ENCODE peak calls at places on chromosomes 1 and 21, in eight cellular contexts. One of them, this sample, is unnamed.
A peak's percentile ranks its signal among the peaks of the same experiment; 100 is the strongest.

GRCh38 chr1:167460836-167461235 is 57.5 kb downstream of the CD247 start:
- DNase-seq in ovary: no peak
- DNase-seq in IMR-90: no peak
- DNase-seq in stomach: no peak
- DNase-seq in CD4-positive, CD25-positive, alpha-beta regulatory T cell: no peak
- DNase-seq in adrenal gland: no peak
- DNase-seq in tibial artery: no peak
- DNase-seq in cardiac muscle cell: no peak
- DNase-seq in this sample: no peak

GRCh38 chr1:169321539-169321938 is 46.1 kb downstream of the NME7 start:
- DNase-seq in ovary: no peak
- DNase-seq in IMR-90: peak; percentile 76
- DNase-seq in stomach: no peak
- DNase-seq in CD4-positive, CD25-positive, alpha-beta regulatory T cell: no peak
- DNase-seq in adrenal gland: no peak
- DNase-seq in tibial artery: no peak
- DNase-seq in cardiac muscle cell: no peak
- DNase-seq in this sample: no peak

GRCh38 chr21:46493828-46494227 is 35.1 kb downstream of the DIP2A start:
- DNase-seq in ovary: no peak
- DNase-seq in IMR-90: no peak
- DNase-seq in stomach: no peak
- DNase-seq in CD4-positive, CD25-positive, alpha-beta regulatory T cell: no peak
- DNase-seq in adrenal gland: no peak
- DNase-seq in tibial artery: no peak
- DNase-seq in cardiac muscle cell: no peak
- DNase-seq in this sample: no peak

GRCh38 chr1:228373004-228373680 is 33.5 kb downstream of the TRIM11 start:
- DNase-seq in ovary: peak; percentile 5
- DNase-seq in IMR-90: no peak
- DNase-seq in stomach: no peak
- DNase-seq in CD4-positive, CD25-positive, alpha-beta regulatory T cell: no peak
- DNase-seq in adrenal gland: no peak
- DNase-seq in tibial artery: no peak
- DNase-seq in cardiac muscle cell: no peak
- DNase-seq in this sample: no peak

GRCh38 chr1:101567582-101568189 is 330.9 kb downstream of the S1PR1 start:
- DNase-seq in ovary: no peak
- DNase-seq in IMR-90: peak; percentile 11
- DNase-seq in stomach: peak; percentile 31
- DNase-seq in CD4-positive, CD25-positive, alpha-beta regulatory T cell: peak; percentile 53
- DNase-seq in adrenal gland: peak; percentile 21
- DNase-seq in tibial artery: no peak
- DNase-seq in cardiac muscle cell: peak; percentile 49
- DNase-seq in this sample: peak; percentile 31

GRCh38 chr1:90417139-90417538 is 300.0 kb downstream of the BARHL2 start:
- DNase-seq in ovary: no peak
- DNase-seq in IMR-90: no peak
- DNase-seq in stomach: no peak
- DNase-seq in CD4-positive, CD25-positive, alpha-beta regulatory T cell: no peak
- DNase-seq in adrenal gland: no peak
- DNase-seq in tibial artery: no peak
- DNase-seq in cardiac muscle cell: no peak
- DNase-seq in this sample: no peak

GRCh38 chr1:231147896-231148295 is 14.0 kb upstream of the TRIM67 start:
- DNase-seq in ovary: no peak
- DNase-seq in IMR-90: no peak
- DNase-seq in stomach: no peak
- DNase-seq in CD4-positive, CD25-positive, alpha-beta regulatory T cell: no peak
- DNase-seq in adrenal gland: no peak
- DNase-seq in tibial artery: no peak
- DNase-seq in cardiac muscle cell: no peak
- DNase-seq in this sample: no peak

GRCh38 chr21:21101911-21102310 is 103.7 kb downstream of the NCAM2 start:
- DNase-seq in ovary: no peak
- DNase-seq in IMR-90: peak; percentile 85
- DNase-seq in stomach: no peak
- DNase-seq in CD4-positive, CD25-positive, alpha-beta regulatory T cell: no peak
- DNase-seq in adrenal gland: peak; percentile 45
- DNase-seq in tibial artery: no peak
- DNase-seq in cardiac muscle cell: peak; percentile 61
- DNase-seq in this sample: peak; percentile 45

GRCh38 chr1:83839566-83840173 is 159.3 kb downstream of the TTLL7 start:
- DNase-seq in ovary: no peak
- DNase-seq in IMR-90: peak; percentile 44
- DNase-seq in stomach: no peak
- DNase-seq in CD4-positive, CD25-positive, alpha-beta regulatory T cell: no peak
- DNase-seq in adrenal gland: no peak
- DNase-seq in tibial artery: no peak
- DNase-seq in cardiac muscle cell: no peak
- DNase-seq in this sample: no peak

GRCh38 chr1:100989306-100990077 is 36.1 kb downstream of the DPH5 start:
- DNase-seq in ovary: no peak
- DNase-seq in IMR-90: peak; percentile 94
- DNase-seq in stomach: no peak
- DNase-seq in CD4-positive, CD25-positive, alpha-beta regulatory T cell: no peak
- DNase-seq in adrenal gland: no peak
- DNase-seq in tibial artery: no peak
- DNase-seq in cardiac muscle cell: no peak
- DNase-seq in this sample: peak; percentile 21

GRCh38 chr1:53698381-53698980 is 40.5 kb downstream of the GLIS1 start:
- DNase-seq in ovary: no peak
- DNase-seq in IMR-90: no peak
- DNase-seq in stomach: no peak
- DNase-seq in CD4-positive, CD25-positive, alpha-beta regulatory T cell: no peak
- DNase-seq in adrenal gland: no peak
- DNase-seq in tibial artery: no peak
- DNase-seq in cardiac muscle cell: no peak
- DNase-seq in this sample: no peak

GRCh38 chr1:75765697-75766355 is 20.2 kb upstream of the RABGGTB start:
- DNase-seq in ovary: no peak
- DNase-seq in IMR-90: peak; percentile 89
- DNase-seq in stomach: no peak
- DNase-seq in CD4-positive, CD25-positive, alpha-beta regulatory T cell: no peak
- DNase-seq in adrenal gland: no peak
- DNase-seq in tibial artery: no peak
- DNase-seq in cardiac muscle cell: no peak
- DNase-seq in this sample: no peak

GRCh38 chr1:11134352-11135266 is 34.9 kb upstream of the EXOSC10 start:
- DNase-seq in ovary: no peak
- DNase-seq in IMR-90: peak; percentile 70
- DNase-seq in stomach: no peak
- DNase-seq in CD4-positive, CD25-positive, alpha-beta regulatory T cell: no peak
- DNase-seq in adrenal gland: no peak
- DNase-seq in tibial artery: peak; percentile 45
- DNase-seq in cardiac muscle cell: no peak
- DNase-seq in this sample: no peak

GRCh38 chr21:39053126-39053525 is 130.1 kb downstream of the PSMG1 start:
- DNase-seq in ovary: no peak
- DNase-seq in IMR-90: no peak
- DNase-seq in stomach: no peak
- DNase-seq in CD4-positive, CD25-positive, alpha-beta regulatory T cell: no peak
- DNase-seq in adrenal gland: no peak
- DNase-seq in tibial artery: no peak
- DNase-seq in cardiac muscle cell: no peak
- DNase-seq in this sample: no peak

GRCh38 chr1:36116906-36117305 is 8.1 kb downstream of the COL8A2 start:
- DNase-seq in ovary: no peak
- DNase-seq in IMR-90: no peak
- DNase-seq in stomach: no peak
- DNase-seq in CD4-positive, CD25-positive, alpha-beta regulatory T cell: no peak
- DNase-seq in adrenal gland: no peak
- DNase-seq in tibial artery: no peak
- DNase-seq in cardiac muscle cell: no peak
- DNase-seq in this sample: peak; percentile 61

GRCh38 chr1:52916241-52916975 is 5.1 kb downstream of the ECHDC2 start:
- DNase-seq in ovary: no peak
- DNase-seq in IMR-90: no peak
- DNase-seq in stomach: no peak
- DNase-seq in CD4-positive, CD25-positive, alpha-beta regulatory T cell: no peak
- DNase-seq in adrenal gland: no peak
- DNase-seq in tibial artery: peak; percentile 54
- DNase-seq in cardiac muscle cell: no peak
- DNase-seq in this sample: no peak

GRCh38 chr1:84758968-84759491 is 68.8 kb upstream of the SSX2IP start:
- DNase-seq in ovary: no peak
- DNase-seq in IMR-90: peak; percentile 53
- DNase-seq in stomach: no peak
- DNase-seq in CD4-positive, CD25-positive, alpha-beta regulatory T cell: no peak
- DNase-seq in adrenal gland: no peak
- DNase-seq in tibial artery: peak; percentile 48
- DNase-seq in cardiac muscle cell: no peak
- DNase-seq in this sample: peak; percentile 49

DNA sequence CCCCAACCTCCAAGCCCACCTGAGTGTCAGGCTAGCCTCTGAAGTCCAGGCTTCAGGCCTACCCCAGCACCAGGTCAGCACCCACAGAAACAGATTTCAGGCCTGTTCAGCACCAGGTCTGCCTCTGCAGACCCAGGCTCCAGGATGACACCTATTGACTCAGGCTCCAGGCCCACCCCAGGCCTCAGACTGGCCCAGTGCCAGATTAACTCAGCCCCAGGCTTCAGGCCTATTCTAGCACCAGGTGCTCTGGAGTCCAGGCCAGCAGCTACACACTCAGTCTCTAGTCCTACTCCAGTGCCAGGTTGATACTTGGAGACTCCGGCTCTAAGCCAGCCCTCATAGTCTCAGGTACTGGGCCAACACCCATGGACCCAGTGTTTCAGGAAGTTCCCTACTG is 541.7 kb upstream of the PBX1 start:
- DNase-seq in ovary: no peak
- DNase-seq in IMR-90: no peak
- DNase-seq in stomach: no peak
- DNase-seq in CD4-positive, CD25-positive, alpha-beta regulatory T cell: no peak
- DNase-seq in adrenal gland: no peak
- DNase-seq in tibial artery: no peak
- DNase-seq in cardiac muscle cell: no peak
- DNase-seq in this sample: peak; percentile 10
- H3K9me3 ChIP-seq in ovary: no peaks in the 10 kb centered on the region
- H3K9me3 ChIP-seq in IMR-90: peaks cover 2% of the 10 kb centered on the region
- H3K9me3 ChIP-seq in stomach: peaks cover 15% of the 10 kb centered on the region
- H3K9me3 ChIP-seq in CD4-positive, CD25-positive, alpha-beta regulatory T cell: no peaks in the 10 kb centered on the region
- H3K9me3 ChIP-seq in adrenal gland: no peaks in the 10 kb centered on the region
- H3K9me3 ChIP-seq in tibial artery: peaks cover 3% of the 10 kb centered on the region
- H3K9me3 ChIP-seq in cardiac muscle cell: no peaks in the 10 kb centered on the region
- H3K9me3 ChIP-seq in this sample: no peaks in the 10 kb centered on the region

GRCh38 chr1:28190996-28191645 is 14.6 kb upstream of the PTAFR start:
- DNase-seq in ovary: no peak
- DNase-seq in IMR-90: no peak
- DNase-seq in stomach: no peak
- DNase-seq in CD4-positive, CD25-positive, alpha-beta regulatory T cell: no peak
- DNase-seq in adrenal gland: no peak
- DNase-seq in tibial artery: no peak
- DNase-seq in cardiac muscle cell: peak; percentile 5
- DNase-seq in this sample: no peak
- H3K27ac ChIP-seq in ovary: no peak overlapping the region
- H3K27ac ChIP-seq in IMR-90: peak overlapping the region; percentile 47
- H3K27ac ChIP-seq in stomach: peak overlapping the region; percentile 26
- H3K27ac ChIP-seq in CD4-positive, CD25-positive, alpha-beta regulatory T cell: no peak overlapping the region
- H3K27ac ChIP-seq in adrenal gland: no peak overlapping the region
- H3K27ac ChIP-seq in tibial artery: no peak overlapping the region
- H3K27ac ChIP-seq in cardiac muscle cell: no peak overlapping the region
- H3K27ac ChIP-seq in this sample: no peak overlapping the region

GRCh38 chr21:33238565-33239255 is 9.0 kb downstream of the IFNAR2 start:
- DNase-seq in ovary: no peak
- DNase-seq in IMR-90: no peak
- DNase-seq in stomach: no peak
- DNase-seq in CD4-positive, CD25-positive, alpha-beta regulatory T cell: peak; percentile 84
- DNase-seq in adrenal gland: no peak
- DNase-seq in tibial artery: no peak
- DNase-seq in cardiac muscle cell: no peak
- DNase-seq in this sample: no peak

GRCh38 chr21:33237446-33237845 is 7.7 kb downstream of the IFNAR2 start:
- DNase-seq in ovary: no peak
- DNase-seq in IMR-90: no peak
- DNase-seq in stomach: no peak
- DNase-seq in CD4-positive, CD25-positive, alpha-beta regulatory T cell: no peak
- DNase-seq in adrenal gland: no peak
- DNase-seq in tibial artery: no peak
- DNase-seq in cardiac muscle cell: no peak
- DNase-seq in this sample: no peak

GRCh38 chr21:33236013-33236686 is 6.4 kb downstream of the IFNAR2 start:
- DNase-seq in ovary: no peak
- DNase-seq in IMR-90: no peak
- DNase-seq in stomach: no peak
- DNase-seq in CD4-positive, CD25-positive, alpha-beta regulatory T cell: no peak
- DNase-seq in adrenal gland: no peak
- DNase-seq in tibial artery: no peak
- DNase-seq in cardiac muscle cell: no peak
- DNase-seq in this sample: no peak

GRCh38 chr21:33238146-33238545 is 8.4 kb downstream of the IFNAR2 start:
- DNase-seq in ovary: no peak
- DNase-seq in IMR-90: no peak
- DNase-seq in stomach: no peak
- DNase-seq in CD4-positive, CD25-positive, alpha-beta regulatory T cell: no peak
- DNase-seq in adrenal gland: no peak
- DNase-seq in tibial artery: no peak
- DNase-seq in cardiac muscle cell: no peak
- DNase-seq in this sample: peak; percentile 28

GRCh38 chr21:33236799-33237198 is 7.1 kb downstream of the IFNAR2 start:
- DNase-seq in ovary: no peak
- DNase-seq in IMR-90: no peak
- DNase-seq in stomach: no peak
- DNase-seq in CD4-positive, CD25-positive, alpha-beta regulatory T cell: no peak
- DNase-seq in adrenal gland: no peak
- DNase-seq in tibial artery: no peak
- DNase-seq in cardiac muscle cell: no peak
- DNase-seq in this sample: no peak
- H3K36me3 ChIP-seq in ovary: no peaks in the 10 kb centered on the region
- H3K36me3 ChIP-seq in IMR-90: peaks cover under 1% of the 10 kb centered on the region
- H3K36me3 ChIP-seq in stomach: no peaks in the 10 kb centered on the region
- H3K36me3 ChIP-seq in CD4-positive, CD25-positive, alpha-beta regulatory T cell: peaks cover 17% of the 10 kb centered on the region
- H3K36me3 ChIP-seq in adrenal gland: no peaks in the 10 kb centered on the region
- H3K36me3 ChIP-seq in tibial artery: no peaks in the 10 kb centered on the region
- H3K36me3 ChIP-seq in cardiac muscle cell: no peaks in the 10 kb centered on the region
- H3K36me3 ChIP-seq in this sample: peaks cover 15% of the 10 kb centered on the region

DNA sequence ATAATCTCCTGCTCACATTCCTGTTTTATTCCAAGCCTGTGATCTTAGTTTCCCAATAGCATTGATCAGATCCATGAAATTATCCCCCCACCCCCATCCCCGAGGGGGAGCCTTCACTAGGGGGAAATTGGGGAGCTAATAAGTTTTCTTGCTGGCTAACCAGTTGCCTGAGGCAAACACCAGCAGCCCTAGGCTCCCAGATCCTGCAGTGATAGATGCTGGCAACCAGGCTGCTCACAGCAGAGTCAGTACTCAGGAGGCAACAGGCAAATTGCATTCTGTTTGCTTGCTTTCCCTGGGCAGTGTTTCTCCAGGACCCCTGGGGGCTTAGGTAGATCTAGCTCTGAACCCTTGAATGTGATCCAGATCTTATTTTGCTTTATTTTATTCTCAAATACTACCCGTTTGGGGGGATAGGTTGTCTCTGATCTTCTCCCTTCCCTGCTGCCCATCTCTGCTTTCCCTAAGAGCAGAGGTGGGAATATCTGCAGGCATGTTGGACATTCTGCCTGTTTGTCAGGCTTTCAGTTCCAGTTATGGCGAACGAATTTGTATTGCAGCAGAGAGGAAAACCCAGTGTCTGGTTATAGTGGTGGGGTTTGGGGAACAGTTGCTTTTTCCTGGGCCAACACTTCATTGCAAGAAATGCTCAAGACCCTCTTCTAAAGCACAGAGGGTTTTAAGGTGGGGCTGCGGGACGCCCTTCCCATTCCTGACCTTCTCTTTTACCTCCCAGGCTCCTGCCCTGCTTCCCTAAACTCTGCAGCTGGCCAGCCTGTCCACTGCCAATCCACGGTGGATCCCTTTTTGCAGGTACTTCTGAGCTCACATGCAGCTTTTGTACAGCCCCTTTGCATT is 289.8 kb upstream of the PLXNA2 start:
- DNase-seq in ovary: no peak
- DNase-seq in IMR-90: no peak
- DNase-seq in stomach: no peak
- DNase-seq in CD4-positive, CD25-positive, alpha-beta regulatory T cell: no peak
- DNase-seq in adrenal gland: no peak
- DNase-seq in tibial artery: no peak
- DNase-seq in cardiac muscle cell: no peak
- DNase-seq in this sample: no peak
- H3K9me3 ChIP-seq in ovary: no peaks in the 10 kb centered on the region
- H3K9me3 ChIP-seq in IMR-90: no peaks in the 10 kb centered on the region
- H3K9me3 ChIP-seq in stomach: no peaks in the 10 kb centered on the region
- H3K9me3 ChIP-seq in CD4-positive, CD25-positive, alpha-beta regulatory T cell: no peaks in the 10 kb centered on the region
- H3K9me3 ChIP-seq in adrenal gland: no peaks in the 10 kb centered on the region
- H3K9me3 ChIP-seq in tibial artery: no peaks in the 10 kb centered on the region
- H3K9me3 ChIP-seq in cardiac muscle cell: no peaks in the 10 kb centered on the region
- H3K9me3 ChIP-seq in this sample: no peaks in the 10 kb centered on the region

This sample was measured in SJCRH30.